ENCODE peak calls at places on chromosomes 6 and 20, in six cellular contexts. I, T, V, R, Y and C are unnamed samples.

GRCh38 chr6:36631326-36632046 is 37.3 kb downstream of the SRSF3 start:
- DNase-seq in I (no peak), T (no peak), V (no peak), R (no peak), Y (no peak), C (no peak)

GRCh38 chr6:93235775-93236174 is 183.6 kb downstream of the EPHA7 start:
- DNase-seq in I (no peak), T (no peak), V (no peak), R (no peak), Y (no peak), C (peak; percentile 7)

GRCh38 chr6:26217714-26218075 is 130.5 kb downstream of the HFE start:
- DNase-seq in I (peak; percentile 32), T (no peak), V (no peak), R (no peak), Y (peak; percentile 52), C (peak; percentile 70)

GRCh38 chr6:138162947-138163569 is 1.3 kb downstream of the ARFGEF3 start:
- DNase-seq in I (no peak), T (no peak), V (no peak), R (no peak), Y (no peak), C (no peak)

GRCh38 chr6:83853968-83854501 is 875 bp downstream of the RIPPLY2 start:
- DNase-seq in I (no peak), T (peak; percentile 29), V (peak; percentile 35), R (no peak), Y (no peak), C (peak; percentile 52)

GRCh38 chr6:53192590-53193232 is 44.1 kb upstream of the GCM1 start:
- DNase-seq in I (no peak), T (peak; percentile 86), V (peak; percentile 35), R (no peak), Y (no peak), C (peak; percentile 56)

GRCh38 chr6:44245912-44246662 is 814 bp upstream of the HSP90AB1 start:
- DNase-seq in I (peak; percentile 78), T (peak; percentile 79), V (peak; percentile 89), R (peak; percentile 49), Y (peak; percentile 86), C (peak; percentile 95)

GRCh38 chr6:15243994-15244604 is 1.8 kb upstream of the JARID2 start:
- DNase-seq in I (no peak), T (no peak), V (peak; percentile 34), R (no peak), Y (no peak), C (peak; percentile 67)

GRCh38 chr6:14441371-14441781 is 323.8 kb downstream of the CD83 start:
- DNase-seq in I (no peak), T (peak; percentile 100), V (no peak), R (no peak), Y (no peak), C (peak; percentile 87)

GRCh38 chr6:52839124-52840055 is 1.2 kb downstream of the GSTA5 start:
- DNase-seq in I (peak; percentile 59), T (no peak), V (peak; percentile 81), R (peak; percentile 22), Y (peak; percentile 58), C (peak; percentile 56)

GRCh38 chr6:151948007-151948745 is 140.7 kb downstream of the ESR1 start:
- DNase-seq in I (peak; percentile 92), T (no peak), V (no peak), R (no peak), Y (no peak), C (no peak)

GRCh38 chr6:168060521-168060931 is 18.5 kb downstream of the FRMD1 start:
- DNase-seq in I (no peak), T (no peak), V (peak; percentile 83), R (no peak), Y (no peak), C (peak; percentile 79)

GRCh38 chr6:119076173-119076965 is 2.1 kb downstream of the FAM184A start:
- DNase-seq in I (no peak), T (no peak), V (no peak), R (no peak), Y (no peak), C (no peak)

GRCh38 chr6:76771076-76771634 is 692.1 kb downstream of the HTR1B start:
- DNase-seq in I (no peak), T (no peak), V (no peak), R (no peak), Y (no peak), C (no peak)

GRCh38 chr20:40286991-40287531 is 402.0 kb downstream of the MAFB start:
- DNase-seq in I (no peak), T (no peak), V (no peak), R (no peak), Y (no peak), C (no peak)

GRCh38 chr20:32241807-32242206 is 34.1 kb downstream of the POFUT1 start:
- DNase-seq in I (no peak), T (no peak), V (no peak), R (no peak), Y (no peak), C (no peak)

GRCh38 chr6:55578537-55579363 is at the start of gene HMGCLL1:
- DNase-seq in I (no peak), T (peak; percentile 73), V (peak; percentile 92), R (no peak), Y (no peak), C (peak; percentile 90)

GRCh38 chr20:2130062-2130591 is 28.5 kb downstream of the STK35 start:
- DNase-seq in I (no peak), T (no peak), V (no peak), R (no peak), Y (no peak), C (no peak)

GRCh38 chr6:4125933-4126864 is 9.2 kb downstream of the ECI2 start:
- DNase-seq in I (peak; percentile 12), T (no peak), V (no peak), R (no peak), Y (no peak), C (no peak)

GRCh38 chr6:37965964-37966676 is 146.6 kb downstream of the ZFAND3 start:
- DNase-seq in I (no peak), T (no peak), V (no peak), R (no peak), Y (no peak), C (no peak)

GRCh38 chr6:148414836-148415235 is 72.2 kb downstream of the SASH1 start:
- DNase-seq in I (no peak), T (no peak), V (no peak), R (no peak), Y (no peak), C (no peak)

GRCh38 chr6:29679962-29680361 is 990 bp downstream of the ZFP57 start:
- DNase-seq in I (no peak), T (no peak), V (no peak), R (no peak), Y (no peak), C (no peak)